ENCODE peak calls at places on chromosomes 13 and 19, in eight cellular contexts. U is omental fat pad; V is osteocyte; H is ELR; J is stimulated activated CD8-positive, alpha-beta memory T cell treated with anti-CD3 and anti-CD28 coated beads, Interleukin-4, amount 100 ng/mL, for 1 hour; W is ACHN; C is C1 segment of cervical spinal cord; Z is effector CD4-positive, alpha-beta T cell. M is an unnamed sample.

GRCh38 chr19:16325161-16325527 is 518 bp downstream of the KLF2 start:
- DNase-seq in W (no peak), J (no peak), H (peak), C (no peak), V (peak), Z (peak), U (no peak), M (no peak)

GRCh38 chr13:75345191-75345590 is 136.8 kb downstream of the TBC1D4 start:
- DNase-seq in V (no peak), W (no peak), Z (no peak), U (no peak), J (no peak), H (peak), C (no peak), M (no peak)

GRCh38 chr19:16268676-16269319 is 55.8 kb upstream of the KLF2 start:
- DNase-seq in C (no peak), J (no peak), Z (peak), H (no peak), W (no peak), V (no peak), U (no peak), M (no peak)

GRCh38 chr19:36772341-36773222 is at the start of gene ZNF850:
- DNase-seq in Z (peak), C (peak), J (peak), U (peak), W (peak), H (peak), V (peak), M (peak)

GRCh38 chr13:50203256-50204083 is 188.2 kb downstream of the KCNRG start:
- DNase-seq in U (no peak), Z (no peak), C (peak), V (no peak), J (no peak), H (no peak), W (no peak), M (no peak)

GRCh38 chr13:75061909-75062308 is 420.1 kb downstream of the TBC1D4 start:
- DNase-seq in W (no peak), U (no peak), C (no peak), Z (no peak), H (peak), V (no peak), J (no peak), M (no peak)

GRCh38 chr19:13705928-13706447 is 58.3 kb upstream of the MRI1 start:
- DNase-seq in U (no peak), J (no peak), H (peak), Z (no peak), C (no peak), W (no peak), V (no peak), M (no peak)

GRCh38 chr19:4506449-4507149 is 11.7 kb downstream of the PLIN4 start:
- DNase-seq in U (no peak), Z (no peak), V (no peak), C (no peak), J (no peak), W (peak), H (peak), M (no peak)

GRCh38 chr13:110454956-110455355 is 106.6 kb downstream of the RAB20 start:
- DNase-seq in V (no peak), W (no peak), H (no peak), Z (no peak), C (no peak), U (no peak), J (no peak), M (no peak)

GRCh38 chr19:8814176-8814575 is 17.9 kb downstream of the ZNF558 start:
- DNase-seq in U (no peak), V (no peak), H (no peak), Z (no peak), J (no peak), C (no peak), W (no peak), M (no peak)

GRCh38 chr13:99958402-99959126 is 13.0 kb downstream of the ZIC5 start:
- DNase-seq in Z (no peak), U (no peak), H (no peak), W (no peak), C (peak), V (no peak), J (no peak), M (no peak)

GRCh38 chr19:56751078-56751489 is 79.5 kb upstream of the ZNF835 start:
- DNase-seq in C (no peak), V (peak), W (no peak), Z (no peak), H (no peak), J (no peak), U (no peak), M (peak)

GRCh38 chr19:18663940-18664530 is 19.4 kb upstream of the CRTC1 start:
- DNase-seq in H (no peak), U (no peak), Z (no peak), C (no peak), V (no peak), W (no peak), J (no peak), M (no peak)

GRCh38 chr13:101065314-101065713 is 351.0 kb downstream of the NALCN start:
- DNase-seq in W (no peak), Z (no peak), U (no peak), C (no peak), H (no peak), J (no peak), V (no peak), M (peak)

GRCh38 chr13:110625771-110626321 is 10.5 kb downstream of the NAXD start:
- DNase-seq in W (no peak), H (no peak), Z (no peak), U (no peak), V (no peak), J (no peak), C (no peak), M (no peak)

GRCh38 chr13:79533781-79534400 is 52.9 kb downstream of the NDFIP2 start:
- DNase-seq in V (no peak), H (peak), U (no peak), W (no peak), J (no peak), C (no peak), Z (no peak), M (no peak)

GRCh38 chr19:8161135-8161646 is 11.8 kb upstream of the FBN3 start:
- DNase-seq in W (peak), U (no peak), Z (no peak), V (no peak), C (peak), J (no peak), H (peak), M (no peak)

GRCh38 chr19:47723573-47723923 is 10.3 kb downstream of the EHD2 start:
- DNase-seq in Z (no peak), W (peak), U (no peak), H (peak), V (no peak), C (no peak), J (no peak), M (no peak)

GRCh38 chr13:45384474-45385174 is 33.5 kb downstream of the SLC25A30 start:
- DNase-seq in C (no peak), Z (no peak), J (no peak), U (no peak), W (no peak), H (no peak), V (no peak), M (no peak)